ENCODE peak calls at places on chromosomes 11 and 22, in seven cellular contexts. Z is brain microvascular endothelial cell, C is thoracic aorta, X is GM12865, O is body of pancreas, M is SK-N-SH, Q is cardiac muscle cell. V is an unnamed sample.

GRCh38 chr11:125724125-125724524 is 22.0 kb upstream of the PATE1 start:
- DNase-seq in M (no peak), Z (peak; percentile 16), Q (no peak), C (no peak), O (no peak), X (no peak), V (no peak)

GRCh38 chr11:123451183-123451907 is 21.3 kb downstream of the GRAMD1B start:
- DNase-seq in M (no peak), Q (no peak), Z (no peak), O (no peak), C (no peak), X (peak; percentile 56), V (no peak)

GRCh38 chr22:48442663-48443062 is 1385.0 kb downstream of the BRD1 start:
- DNase-seq in X (no peak), M (no peak), O (no peak), Q (no peak), Z (no peak), C (no peak), V (no peak)

GRCh38 chr22:48075604-48076400 is 1313.4 kb downstream of the TBC1D22A start:
- DNase-seq in O (no peak), C (no peak), M (no peak), Z (no peak), Q (no peak), X (no peak), V (no peak)

GRCh38 chr22:44613196-44613595 is 88.8 kb upstream of the PRR5 start:
- DNase-seq in Z (no peak), O (no peak), X (no peak), C (no peak), M (no peak), Q (no peak), V (no peak)

GRCh38 chr11:6864436-6864835 is 1.6 kb downstream of the OR10A2 start:
- DNase-seq in Z (peak; percentile 42), Q (no peak), O (no peak), C (no peak), X (no peak), M (no peak), V (no peak)

GRCh38 chr11:22567759-22568158 is 57.9 kb downstream of the FANCF start:
- DNase-seq in Z (no peak), C (no peak), O (no peak), Q (no peak), M (no peak), X (no peak), V (no peak)

GRCh38 chr22:27518583-27519437 is 282.7 kb downstream of the MN1 start:
- DNase-seq in Q (peak; percentile 33), M (peak; percentile 76), Z (no peak), X (no peak), O (no peak), C (no peak), V (no peak)

GRCh38 chr11:128471138-128471661 is 116.2 kb downstream of the ETS1 start:
- DNase-seq in X (peak; percentile 90), Q (no peak), O (peak; percentile 46), Z (no peak), M (no peak), C (no peak), V (no peak)

GRCh38 chr11:130606781-130607511 is 158.5 kb downstream of the ADAMTS15 start:
- DNase-seq in Z (no peak), M (peak; percentile 31), O (no peak), C (no peak), X (no peak), Q (no peak), V (no peak)

GRCh38 chr11:70067591-70068341 is 10.4 kb upstream of the ANO1 start:
- DNase-seq in X (no peak), O (no peak), Z (no peak), C (no peak), Q (peak; percentile 34), M (peak; percentile 30), V (peak; percentile 73)

GRCh38 chr22:39724390-39724789 is 153.8 kb downstream of the CACNA1I start:
- DNase-seq in M (no peak), X (peak; percentile 29), Q (no peak), C (no peak), Z (no peak), O (no peak), V (no peak)

GRCh38 chr11:23543651-23544216 is 683.5 kb upstream of the CCDC179 start:
- DNase-seq in Z (no peak), C (no peak), Q (no peak), O (no peak), X (no peak), M (no peak), V (no peak)

GRCh38 chr11:125929445-125930075 is 16.3 kb upstream of the VSIG10L2 start:
- DNase-seq in C (no peak), Z (no peak), O (no peak), X (no peak), Q (no peak), M (no peak), V (no peak)

GRCh38 chr22:26321469-26321913 is 107.6 kb upstream of the ASPHD2 start:
- DNase-seq in X (no peak), C (no peak), M (no peak), Q (no peak), Z (peak; percentile 57), O (peak; percentile 31), V (no peak)

GRCh38 chr22:40452730-40453487 is 82.5 kb downstream of the SGSM3 start:
- DNase-seq in Z (no peak), X (no peak), M (no peak), O (no peak), C (no peak), Q (peak; percentile 9), V (no peak)

GRCh38 chr22:20014526-20015186 is 2.0 kb downstream of the ARVCF start:
- DNase-seq in O (no peak), Q (no peak), C (no peak), X (no peak), Z (no peak), M (no peak), V (no peak)

GRCh38 chr22:19707347-19708322 is 6.7 kb upstream of the SEPTIN5 start:
- DNase-seq in Z (no peak), O (no peak), Q (no peak), M (peak; percentile 20), C (no peak), X (no peak), V (no peak)

GRCh38 chr11:121067912-121068652 is 33.0 kb upstream of the TECTA start:
- DNase-seq in C (no peak), M (peak; percentile 45), Q (no peak), X (peak; percentile 9), Z (no peak), O (no peak), V (no peak)

GRCh38 chr22:32672542-32672941 is 129.0 kb upstream of the TIMP3 start:
- DNase-seq in C (no peak), Q (no peak), X (no peak), Z (no peak), O (no peak), M (no peak), V (no peak)

GRCh38 chr11:129237880-129238638 is 45.9 kb upstream of the ARHGAP32 start:
- DNase-seq in M (no peak), X (peak; percentile 3), C (no peak), O (no peak), Z (no peak), Q (no peak), V (no peak)

GRCh38 chr11:46970913-46971625 is 34.5 kb downstream of the CSTPP1 start:
- DNase-seq in C (no peak), O (no peak), Q (no peak), M (no peak), X (no peak), Z (no peak), V (no peak)

GRCh38 chr11:32353884-32354283 is 81.5 kb downstream of the WT1 start:
- DNase-seq in C (no peak), O (no peak), Z (no peak), X (no peak), Q (no peak), M (no peak), V (no peak)

GRCh38 chr11:73295259-73295995 is 12.6 kb upstream of the ARHGEF17 start:
- DNase-seq in O (peak; percentile 71), Q (peak; percentile 83), M (peak; percentile 77), X (peak; percentile 78), Z (peak; percentile 85), C (no peak), V (no peak)
- TF ChIP-seq CTCF in O (peak; percentile 78), Q (peak; percentile 99), M (peak; percentile 97), X (peak; percentile 99), Z (peak; percentile 99), C (peak; percentile 89), V (peak; percentile 61)

GRCh38 chr11:118306556-118306955 is 2.0 kb downstream of the CD3E start:
- DNase-seq in O (no peak), M (no peak), Z (no peak), Q (no peak), X (no peak), C (no peak), V (no peak)
- H3K4me3 ChIP-seq in O (no peak overlapping the region), M (no peak overlapping the region), Z (no peak overlapping the region), Q (no peak overlapping the region), X (no peak overlapping the region), C (no peak overlapping the region), V (no peak overlapping the region)

DNA sequence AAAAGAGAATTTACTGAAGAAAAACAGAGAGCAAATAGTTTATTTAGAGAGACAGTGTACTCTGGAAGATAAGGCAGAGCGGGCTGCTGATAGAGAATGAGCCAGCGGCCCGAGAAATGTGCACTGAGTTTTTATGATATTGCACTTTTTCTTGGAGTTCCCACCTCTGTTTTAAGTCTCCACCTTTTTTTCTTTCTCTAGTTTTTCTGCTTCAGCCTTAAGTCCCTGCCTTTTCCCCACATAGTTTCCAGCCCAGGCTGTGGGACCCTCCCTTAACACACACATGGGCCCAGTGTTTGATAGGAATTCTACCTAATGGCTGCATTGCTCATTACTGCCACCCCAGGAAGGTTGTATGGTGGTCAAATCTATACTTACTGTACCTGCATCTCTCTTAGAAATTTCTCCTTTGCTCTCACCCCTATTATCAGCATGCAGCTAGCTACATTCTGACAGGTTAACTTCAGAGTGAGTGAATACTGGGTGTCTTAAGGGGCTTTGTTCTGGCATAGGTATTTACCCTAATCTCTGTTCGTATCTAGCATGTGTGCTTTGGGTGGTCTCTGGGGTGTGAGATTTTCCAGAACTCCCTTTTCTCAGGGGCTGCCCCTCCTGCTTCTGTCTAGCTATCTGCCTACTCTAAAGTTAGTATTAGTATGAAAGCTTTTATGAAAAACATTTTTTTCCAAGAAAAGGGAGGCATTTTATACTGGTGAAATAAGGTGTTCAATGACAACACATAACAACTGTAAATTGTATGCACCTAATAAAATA is 127.3 kb upstream of the TOP3B start:
- DNase-seq in C (no peak), Z (no peak), O (no peak), M (no peak), Q (no peak), X (no peak), V (no peak)
- TF ChIP-seq CTCF in C (no peak), Z (peak; percentile 32), O (no peak), M (no peak), Q (peak; percentile 23), X (peak; percentile 20), V (no peak)

DNA sequence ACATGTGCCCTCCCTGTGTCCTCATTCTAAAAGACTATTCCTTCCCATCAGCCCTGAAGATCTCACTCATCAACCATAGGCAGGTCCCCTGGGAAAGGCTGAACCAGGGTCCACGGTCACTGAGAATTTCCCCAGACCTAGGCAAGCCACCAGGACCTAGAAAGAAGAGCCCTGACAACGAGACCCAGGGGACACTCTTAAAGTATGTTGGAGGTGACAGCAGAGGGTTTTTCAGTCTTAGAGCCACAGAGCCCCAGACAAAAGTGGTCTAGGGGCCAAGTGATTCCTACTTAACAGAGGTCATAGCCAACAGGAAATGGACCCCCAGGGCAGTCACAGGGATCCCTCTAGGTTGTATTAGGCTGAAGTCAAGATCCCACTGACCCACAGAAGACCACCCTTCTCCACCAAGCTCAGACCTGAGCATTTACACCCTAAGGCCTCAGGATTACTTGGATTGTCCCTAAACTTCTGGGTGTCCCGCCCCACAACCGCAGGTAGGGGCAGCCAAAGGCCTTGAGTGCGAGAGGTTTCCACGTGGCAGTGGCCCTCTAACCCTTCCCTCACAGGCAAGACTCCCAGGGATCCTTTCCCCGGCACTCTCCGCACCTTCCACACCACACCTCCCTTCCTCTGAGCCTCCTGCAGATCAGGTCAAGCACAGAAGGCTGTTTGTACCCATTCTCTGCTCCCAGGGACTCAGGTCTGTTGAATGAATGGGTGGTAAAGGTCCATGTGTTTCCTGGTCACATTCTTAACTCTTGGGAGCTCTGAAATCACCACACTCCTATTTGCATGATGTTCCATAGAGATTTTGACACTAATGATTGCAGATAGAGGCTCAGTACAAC is 12.3 kb downstream of the POU2AF1 start:
- DNase-seq in O (no peak), C (no peak), Z (no peak), M (no peak), Q (no peak), X (peak; percentile 68), V (no peak)
- H3K4me3 ChIP-seq in O (no peak overlapping the region), C (no peak overlapping the region), Z (no peak overlapping the region), M (no peak overlapping the region), Q (no peak overlapping the region), X (peak overlapping the region; percentile 97), V (no peak overlapping the region)